ENCODE peak calls at places on chromosomes 1 and 21, in six cellular contexts. Q is IMR-90; D is adrenal gland; S is heart right ventricle; L is lower lobe of right lung; P is CD8-positive, alpha-beta memory T cell. A is an unnamed sample.

GRCh38 chr1:235018720-235019444 is 109.8 kb downstream of the TOMM20 start:
- DNase-seq in P (no peak), L (peak; percentile 60), Q (no peak), D (peak; percentile 13), S (no peak), A (no peak)

GRCh38 chr1:115242543-115242942 is 95.5 kb downstream of the NGF start:
- DNase-seq in D (no peak), S (no peak), Q (no peak), P (no peak), L (no peak), A (no peak)

GRCh38 chr1:84712288-84712874 is 22.1 kb upstream of the SSX2IP start:
- DNase-seq in Q (peak; percentile 94), P (no peak), L (no peak), D (no peak), S (no peak), A (peak; percentile 15)

GRCh38 chr21:39385299-39386145 is 36.6 kb upstream of the HMGN1 start:
- DNase-seq in D (peak; percentile 85), Q (peak; percentile 75), S (peak; percentile 76), P (peak; percentile 49), L (peak; percentile 90), A (peak; percentile 99)

GRCh38 chr1:24963943-24964677 is 34.0 kb upstream of the RUNX3 start:
- DNase-seq in D (no peak), L (no peak), S (no peak), P (no peak), Q (no peak), A (no peak)

GRCh38 chr1:1069711-1070676 is 4.1 kb downstream of the RNF223 start:
- DNase-seq in L (no peak), P (no peak), Q (peak; percentile 29), D (no peak), S (no peak), A (no peak)

GRCh38 chr21:44012474-44013379 is 618 bp downstream of the TRAPPC10 start:
- DNase-seq in Q (peak; percentile 13), D (peak; percentile 62), L (peak; percentile 82), S (peak; percentile 53), P (peak; percentile 77), A (peak; percentile 72)

GRCh38 chr1:81758213-81758612 is 42.5 kb upstream of the ADGRL2 start:
- DNase-seq in D (no peak), Q (no peak), S (no peak), P (no peak), L (no peak), A (no peak)

GRCh38 chr1:27031235-27032118 is 18.8 kb upstream of the TENT5B start:
- DNase-seq in S (peak; percentile 83), D (peak; percentile 87), L (peak; percentile 87), Q (peak; percentile 67), P (no peak), A (peak; percentile 71)

GRCh38 chr1:79815115-79815514 is 808.6 kb upstream of the ADGRL4 start:
- DNase-seq in D (no peak), L (no peak), S (no peak), Q (no peak), P (no peak), A (no peak)

GRCh38 chr1:107689157-107689556 is 275.8 kb downstream of the VAV3 start:
- DNase-seq in S (no peak), D (no peak), P (no peak), Q (no peak), L (no peak), A (no peak)

GRCh38 chr1:27117733-27118439 is 37.0 kb downstream of the SLC9A1 start:
- DNase-seq in S (no peak), P (no peak), D (no peak), Q (peak; percentile 27), L (no peak), A (peak; percentile 73)

GRCh38 chr1:226988337-226988672 is 48.2 kb downstream of the COQ8A start:
- DNase-seq in L (no peak), D (no peak), S (no peak), P (no peak), Q (no peak), A (peak; percentile 64)

GRCh38 chr1:161439280-161440232 is 65.7 kb upstream of the FCGR2A start:
- DNase-seq in P (no peak), S (no peak), Q (peak; percentile 33), D (peak; percentile 22), L (peak; percentile 51), A (peak; percentile 13)

DNA sequence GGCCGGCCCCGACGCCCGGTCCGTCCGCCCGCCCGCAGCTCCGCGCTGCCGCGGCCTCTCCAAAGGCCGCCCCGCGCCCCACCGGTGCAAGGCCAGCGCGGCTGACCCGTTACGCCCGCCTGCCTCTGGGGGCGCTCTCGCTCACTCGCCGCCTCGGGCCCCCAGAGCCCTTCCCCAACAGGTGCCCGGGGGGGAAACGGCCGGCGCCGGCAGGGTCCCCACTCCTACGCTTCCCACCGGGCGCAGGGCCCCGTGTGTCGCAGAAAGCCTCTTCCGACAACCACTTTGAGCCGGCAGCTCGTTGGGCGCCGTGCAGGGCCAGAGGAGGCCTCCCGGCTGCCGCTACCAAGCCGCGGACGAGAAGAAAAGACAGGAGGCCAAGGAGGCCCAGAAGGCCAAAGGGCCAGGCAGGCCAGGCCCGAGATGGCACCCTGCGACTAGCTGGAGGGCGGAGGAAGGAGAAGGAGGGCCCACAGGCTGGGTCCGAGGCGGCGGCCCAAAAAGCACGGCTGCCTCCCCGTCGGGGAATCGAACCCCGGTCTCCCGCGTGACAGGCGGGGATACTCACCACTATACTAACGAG is 64.9 kb upstream of the FCGR2A start:
- DNase-seq in Q (peak; percentile 53), S (peak; percentile 42), L (peak; percentile 81), P (peak; percentile 40), D (peak; percentile 34), A (peak; percentile 46)
- H3K27ac ChIP-seq in Q (no peak overlapping the region), S (no peak overlapping the region), L (peak overlapping the region; percentile 87), P (no peak overlapping the region), D (no peak overlapping the region), A (no peak overlapping the region)

DNA sequence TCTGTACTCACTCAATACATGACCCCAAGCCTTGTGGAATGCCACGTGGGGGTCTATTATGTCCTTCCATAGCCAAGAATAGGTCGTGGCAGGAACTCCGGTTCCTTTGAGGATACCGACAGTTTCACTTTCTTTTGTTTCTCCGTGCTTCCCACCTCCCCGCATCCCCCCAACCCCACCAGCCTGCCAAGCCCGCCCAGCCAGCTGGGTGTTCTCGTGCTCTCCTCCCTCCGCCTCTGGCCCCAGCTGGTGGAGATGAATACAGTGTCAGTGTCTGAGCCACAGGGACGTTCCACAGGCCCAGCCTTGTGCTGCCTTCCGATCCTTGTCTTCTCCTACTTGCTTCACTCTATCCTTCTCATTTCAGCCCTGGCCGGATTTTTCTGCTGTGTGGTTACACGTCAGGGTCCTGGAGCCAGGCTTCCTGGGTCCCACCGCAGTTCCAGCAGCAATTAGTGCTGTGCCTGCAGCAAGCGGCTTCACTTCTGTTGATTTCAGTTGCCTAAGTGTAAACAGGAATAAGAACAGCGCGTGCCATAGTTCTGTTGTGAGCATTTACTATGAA is 4.1 kb upstream of the AGTRAP start:
- DNase-seq in Q (peak; percentile 70), L (peak; percentile 74), S (peak; percentile 83), P (no peak), D (peak; percentile 61), A (no peak)
- H3K4me3 ChIP-seq in Q (peak overlapping the region; percentile 49), L (peak overlapping the region; percentile 46), S (no peak overlapping the region), P (peak overlapping the region; percentile 37), D (no peak overlapping the region), A (no peak overlapping the region)

GRCh38 chr1:55153031-55153430 is 62.1 kb downstream of the USP24 start:
- DNase-seq in P (no peak), S (no peak), L (no peak), Q (no peak), D (no peak), A (no peak)
- H3K36me3 ChIP-seq in P (peaks cover 23% of the 10 kb centered on the region), S (peaks cover 100% of the 10 kb centered on the region), L (peaks cover 71% of the 10 kb centered on the region), Q (peaks cover 19% of the 10 kb centered on the region), D (no peaks in the 10 kb centered on the region), A (peaks cover 1% of the 10 kb centered on the region)

DNA sequence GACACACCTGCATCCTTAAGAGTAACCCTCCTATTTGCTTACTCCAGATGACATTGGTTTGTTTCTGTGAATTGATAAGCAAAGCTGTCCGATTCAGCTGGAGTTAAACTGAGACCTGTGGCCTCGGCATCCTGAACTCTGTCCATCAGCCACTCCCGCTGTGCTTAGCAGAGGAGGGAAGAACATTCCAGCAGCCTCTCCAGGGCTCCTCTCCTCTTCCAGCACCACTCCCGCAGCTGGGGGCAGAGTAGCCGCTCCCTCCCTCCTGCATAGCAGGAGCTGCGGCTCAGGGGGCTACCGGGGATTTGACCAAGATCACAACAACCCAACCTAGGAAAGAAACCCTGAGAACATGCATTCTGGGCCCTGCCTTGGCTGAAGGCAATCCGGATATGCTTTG is 8.8 kb downstream of the LRRC38 start:
- DNase-seq in Q (no peak), P (no peak), L (no peak), D (no peak), S (no peak), A (no peak)
- H3K27ac ChIP-seq in Q (no peak overlapping the region), P (no peak overlapping the region), L (no peak overlapping the region), D (no peak overlapping the region), S (no peak overlapping the region), A (no peak overlapping the region)

DNA sequence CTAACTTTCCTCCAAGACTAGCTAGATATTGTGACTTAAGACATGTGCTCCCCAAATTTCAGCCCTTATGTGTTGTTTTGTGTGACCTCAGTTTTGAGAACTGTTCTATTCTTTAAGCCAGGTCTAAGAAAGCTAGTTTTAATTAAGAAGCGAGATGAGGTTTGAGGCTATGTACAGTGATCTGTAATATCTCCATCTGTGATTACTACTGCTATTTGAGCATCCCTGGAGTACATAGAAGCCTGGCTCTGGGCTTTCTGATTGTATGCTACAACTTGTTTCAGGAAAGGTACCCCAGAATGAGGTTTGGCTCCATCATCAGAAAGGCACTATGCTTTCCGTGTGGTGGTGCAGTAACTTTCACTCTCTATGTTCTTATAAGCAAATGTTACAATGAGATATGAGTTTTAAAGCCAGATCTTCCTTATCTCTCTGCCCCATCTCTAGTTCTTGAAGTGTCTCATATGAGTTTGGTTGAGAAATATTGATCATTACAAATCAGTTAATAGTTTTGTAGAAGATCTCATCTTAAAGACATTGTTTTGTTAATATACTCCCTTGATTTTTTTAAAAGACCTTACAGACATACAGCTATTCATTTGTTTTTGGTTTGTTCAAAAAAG is 605 bp downstream of the RGS4 start:
- DNase-seq in D (no peak), S (no peak), Q (no peak), L (no peak), P (no peak), A (no peak)
- H3K4me3 ChIP-seq in D (no peak overlapping the region), S (peak overlapping the region; percentile 32), Q (peak overlapping the region; percentile 21), L (peak overlapping the region; percentile 31), P (no peak overlapping the region), A (no peak overlapping the region)

DNA sequence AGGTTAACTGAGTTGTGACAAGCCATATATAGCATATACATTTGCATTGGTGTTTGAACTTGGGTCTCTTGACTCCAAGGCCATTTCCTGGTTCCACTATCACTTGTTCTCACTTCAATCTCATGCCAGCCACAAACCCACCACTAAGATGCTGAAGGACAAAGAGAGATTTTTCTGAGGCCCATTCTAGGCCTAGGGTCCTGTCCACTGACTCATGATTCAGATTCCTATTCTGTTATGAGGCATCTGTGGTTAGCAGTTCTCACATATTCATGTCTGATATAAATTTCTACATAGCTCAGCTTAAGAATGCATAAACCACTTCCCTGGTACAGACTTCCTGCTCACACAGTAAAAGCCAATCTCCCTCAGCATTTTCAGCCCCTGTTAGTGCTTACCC is 326.1 kb upstream of the BEND5 start:
- DNase-seq in L (no peak), Q (no peak), D (no peak), P (no peak), S (no peak), A (no peak)
- H3K36me3 ChIP-seq in L (no peaks in the 10 kb centered on the region), Q (no peaks in the 10 kb centered on the region), D (no peaks in the 10 kb centered on the region), P (no peaks in the 10 kb centered on the region), S (no peaks in the 10 kb centered on the region), A (no peaks in the 10 kb centered on the region)

DNA sequence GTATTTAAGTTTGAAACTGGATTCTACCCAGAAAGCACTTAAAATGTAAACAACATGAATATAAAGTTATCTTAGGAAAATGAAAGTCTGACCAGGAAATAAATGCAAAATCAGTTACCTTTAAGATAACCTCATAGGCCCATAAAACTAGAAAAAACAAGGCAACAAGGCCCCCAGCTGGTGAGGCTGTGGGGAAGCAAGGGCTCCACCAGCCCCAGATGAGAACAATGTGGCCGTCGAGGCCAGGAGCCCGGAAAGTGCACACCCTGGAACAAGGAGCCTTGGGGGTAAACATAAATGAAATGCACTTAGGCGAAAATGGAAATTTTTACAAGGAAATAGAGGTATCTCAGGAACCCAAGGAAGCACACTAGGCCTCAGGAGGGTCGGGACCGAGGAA is 37.9 kb upstream of the BMP8B start:
- DNase-seq in Q (no peak), P (no peak), D (no peak), L (no peak), S (no peak), A (peak; percentile 42)
- H3K27ac ChIP-seq in Q (no peak overlapping the region), P (no peak overlapping the region), D (no peak overlapping the region), L (no peak overlapping the region), S (no peak overlapping the region), A (no peak overlapping the region)